ENCODE peak calls at places on chromosomes 5 and 9, in seven cellular contexts. One of them, this sample, is unnamed.

GRCh38 chr5:36770125-36770524 is 106.4 kb upstream of the NIPBL start:
- DNase-seq in GM06990: no peak
- DNase-seq in GM13976: no peak
- DNase-seq in progenitor cell of endocrine pancreas: no peak
- DNase-seq in mucosa of descending colon: no peak
- DNase-seq in uterus: no peak
- DNase-seq in neural crest cell: no peak
- DNase-seq in this sample: no peak

GRCh38 chr5:61734966-61735365 is 402.9 kb downstream of the ZSWIM6 start:
- DNase-seq in mucosa of descending colon: no peak
- DNase-seq in uterus: no peak
- DNase-seq in neural crest cell: no peak
- DNase-seq in GM13976: no peak
- DNase-seq in progenitor cell of endocrine pancreas: no peak
- DNase-seq in GM06990: no peak
- DNase-seq in this sample: no peak

GRCh38 chr9:17928228-17928627 is 349.4 kb downstream of the SH3GL2 start:
- DNase-seq in uterus: no peak
- DNase-seq in progenitor cell of endocrine pancreas: no peak
- DNase-seq in GM13976: no peak
- DNase-seq in neural crest cell: no peak
- DNase-seq in GM06990: no peak
- DNase-seq in mucosa of descending colon: no peak
- DNase-seq in this sample: no peak

GRCh38 chr9:110526426-110526825 is 53.1 kb downstream of the SVEP1 start:
- DNase-seq in GM13976: no peak
- DNase-seq in GM06990: no peak
- DNase-seq in mucosa of descending colon: no peak
- DNase-seq in uterus: no peak
- DNase-seq in neural crest cell: no peak
- DNase-seq in progenitor cell of endocrine pancreas: no peak
- DNase-seq in this sample: no peak

GRCh38 chr9:3385871-3386270 is 139.9 kb downstream of the RFX3 start:
- DNase-seq in GM13976: no peak
- DNase-seq in uterus: no peak
- DNase-seq in GM06990: peak
- DNase-seq in neural crest cell: no peak
- DNase-seq in progenitor cell of endocrine pancreas: no peak
- DNase-seq in mucosa of descending colon: no peak
- DNase-seq in this sample: peak

GRCh38 chr9:118023649-118024048 is 319.4 kb downstream of the TLR4 start:
- DNase-seq in uterus: no peak
- DNase-seq in progenitor cell of endocrine pancreas: no peak
- DNase-seq in GM13976: no peak
- DNase-seq in GM06990: no peak
- DNase-seq in mucosa of descending colon: no peak
- DNase-seq in neural crest cell: no peak
- DNase-seq in this sample: no peak

GRCh38 chr9:93091453-93092081 is 4.5 kb upstream of the CARD19 start:
- DNase-seq in GM13976: no peak
- DNase-seq in progenitor cell of endocrine pancreas: no peak
- DNase-seq in mucosa of descending colon: peak
- DNase-seq in uterus: peak
- DNase-seq in GM06990: peak
- DNase-seq in neural crest cell: no peak
- DNase-seq in this sample: peak

GRCh38 chr5:143564417-143564816 is 160.9 kb upstream of the NR3C1 start:
- DNase-seq in progenitor cell of endocrine pancreas: no peak
- DNase-seq in uterus: no peak
- DNase-seq in neural crest cell: no peak
- DNase-seq in GM06990: peak
- DNase-seq in mucosa of descending colon: no peak
- DNase-seq in GM13976: peak
- DNase-seq in this sample: peak

GRCh38 chr9:36147441-36148175 is 11.1 kb downstream of the GLIPR2 start:
- DNase-seq in GM06990: no peak
- DNase-seq in mucosa of descending colon: no peak
- DNase-seq in GM13976: no peak
- DNase-seq in neural crest cell: no peak
- DNase-seq in uterus: no peak
- DNase-seq in progenitor cell of endocrine pancreas: no peak
- DNase-seq in this sample: no peak

GRCh38 chr5:160390787-160391696 is 8.8 kb downstream of the FAM200C start:
- DNase-seq in mucosa of descending colon: no peak
- DNase-seq in GM13976: peak
- DNase-seq in progenitor cell of endocrine pancreas: no peak
- DNase-seq in GM06990: no peak
- DNase-seq in neural crest cell: no peak
- DNase-seq in uterus: no peak
- DNase-seq in this sample: no peak

GRCh38 chr9:106450549-106450948 is 412.4 kb upstream of the ZNF462 start:
- DNase-seq in progenitor cell of endocrine pancreas: no peak
- DNase-seq in GM13976: no peak
- DNase-seq in mucosa of descending colon: no peak
- DNase-seq in uterus: no peak
- DNase-seq in neural crest cell: no peak
- DNase-seq in GM06990: no peak
- DNase-seq in this sample: no peak

GRCh38 chr9:88322906-88323566 is 65.2 kb upstream of the SPIN1 start:
- DNase-seq in uterus: no peak
- DNase-seq in GM13976: no peak
- DNase-seq in mucosa of descending colon: no peak
- DNase-seq in progenitor cell of endocrine pancreas: no peak
- DNase-seq in neural crest cell: no peak
- DNase-seq in GM06990: no peak
- DNase-seq in this sample: no peak

GRCh38 chr5:98564836-98565235 is 208.6 kb upstream of the RGMB start:
- DNase-seq in GM06990: no peak
- DNase-seq in uterus: no peak
- DNase-seq in mucosa of descending colon: no peak
- DNase-seq in progenitor cell of endocrine pancreas: no peak
- DNase-seq in neural crest cell: no peak
- DNase-seq in GM13976: no peak
- DNase-seq in this sample: no peak

GRCh38 chr5:141477169-141477568 is 1.4 kb downstream of the PCDHGC3 start:
- DNase-seq in uterus: no peak
- DNase-seq in GM13976: no peak
- DNase-seq in progenitor cell of endocrine pancreas: no peak
- DNase-seq in neural crest cell: no peak
- DNase-seq in GM06990: no peak
- DNase-seq in mucosa of descending colon: no peak
- DNase-seq in this sample: peak

GRCh38 chr5:159309689-159310433 is 20.4 kb downstream of the IL12B start:
- DNase-seq in progenitor cell of endocrine pancreas: no peak
- DNase-seq in GM13976: no peak
- DNase-seq in neural crest cell: no peak
- DNase-seq in uterus: no peak
- DNase-seq in mucosa of descending colon: no peak
- DNase-seq in GM06990: no peak
- DNase-seq in this sample: no peak

GRCh38 chr9:131668439-131669233 is 71.2 kb downstream of the RAPGEF1 start:
- DNase-seq in progenitor cell of endocrine pancreas: no peak
- DNase-seq in uterus: peak
- DNase-seq in neural crest cell: no peak
- DNase-seq in GM13976: peak
- DNase-seq in GM06990: peak
- DNase-seq in mucosa of descending colon: no peak
- DNase-seq in this sample: peak

GRCh38 chr5:149265559-149265958 is 6.1 kb upstream of the AFAP1L1 start:
- DNase-seq in GM06990: no peak
- DNase-seq in uterus: no peak
- DNase-seq in progenitor cell of endocrine pancreas: no peak
- DNase-seq in mucosa of descending colon: no peak
- DNase-seq in GM13976: no peak
- DNase-seq in neural crest cell: no peak
- DNase-seq in this sample: no peak

GRCh38 chr9:134571326-134571871 is 70.2 kb upstream of the COL5A1 start:
- DNase-seq in progenitor cell of endocrine pancreas: peak
- DNase-seq in neural crest cell: no peak
- DNase-seq in uterus: peak
- DNase-seq in mucosa of descending colon: peak
- DNase-seq in GM06990: no peak
- DNase-seq in GM13976: no peak
- DNase-seq in this sample: no peak

DNA sequence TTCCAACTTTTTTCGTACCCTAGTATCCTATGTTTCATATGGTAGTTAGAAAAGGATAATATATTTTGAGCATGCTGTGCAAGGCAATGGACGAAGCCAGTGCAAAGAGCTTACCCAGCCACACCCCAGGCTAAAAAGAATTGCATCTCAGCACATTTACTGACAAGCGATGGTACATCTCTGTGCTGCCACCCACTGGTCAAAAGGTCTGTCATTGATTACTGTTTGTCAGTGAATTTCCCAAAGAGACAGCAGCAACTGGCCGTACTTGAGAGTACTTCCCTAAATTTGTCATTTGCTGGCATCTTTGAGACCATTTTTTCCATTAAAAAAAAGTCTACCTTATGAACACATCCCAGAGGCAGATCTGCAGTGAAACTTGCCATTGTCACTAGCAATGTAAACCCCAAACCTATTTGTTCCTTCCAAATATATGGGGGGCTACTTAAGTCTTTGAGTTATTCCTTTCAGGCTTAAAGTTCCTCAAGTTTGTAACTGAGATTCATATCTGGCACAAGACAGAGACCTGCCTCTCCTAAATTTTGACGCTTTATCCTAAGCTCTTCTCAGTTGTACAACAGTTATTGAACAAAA is 184.3 kb downstream of the CTNND2 start:
- DNase-seq in GM06990: no peak
- DNase-seq in progenitor cell of endocrine pancreas: peak
- DNase-seq in uterus: no peak
- DNase-seq in GM13976: peak
- DNase-seq in mucosa of descending colon: no peak
- DNase-seq in neural crest cell: peak
- DNase-seq in this sample: peak
- TF ChIP-seq CTCF in GM06990: peak
- TF ChIP-seq CTCF in progenitor cell of endocrine pancreas: peak
- TF ChIP-seq CTCF in uterus: no peak
- TF ChIP-seq CTCF in GM13976: peak
- TF ChIP-seq CTCF in mucosa of descending colon: no peak
- TF ChIP-seq CTCF in neural crest cell: peak
- TF ChIP-seq CTCF in this sample: no peak

GRCh38 chr9:119375892-119376291 is 6.7 kb upstream of the BRINP1 start:
- DNase-seq in GM13976: no peak
- DNase-seq in neural crest cell: peak
- DNase-seq in progenitor cell of endocrine pancreas: peak
- DNase-seq in mucosa of descending colon: no peak
- DNase-seq in GM06990: no peak
- DNase-seq in uterus: no peak
- DNase-seq in this sample: no peak
- TF ChIP-seq CTCF in GM13976: no peak
- TF ChIP-seq CTCF in neural crest cell: peak
- TF ChIP-seq CTCF in progenitor cell of endocrine pancreas: peak
- TF ChIP-seq CTCF in mucosa of descending colon: no peak
- TF ChIP-seq CTCF in GM06990: peak
- TF ChIP-seq CTCF in uterus: no peak
- TF ChIP-seq CTCF in this sample: no peak

DNA sequence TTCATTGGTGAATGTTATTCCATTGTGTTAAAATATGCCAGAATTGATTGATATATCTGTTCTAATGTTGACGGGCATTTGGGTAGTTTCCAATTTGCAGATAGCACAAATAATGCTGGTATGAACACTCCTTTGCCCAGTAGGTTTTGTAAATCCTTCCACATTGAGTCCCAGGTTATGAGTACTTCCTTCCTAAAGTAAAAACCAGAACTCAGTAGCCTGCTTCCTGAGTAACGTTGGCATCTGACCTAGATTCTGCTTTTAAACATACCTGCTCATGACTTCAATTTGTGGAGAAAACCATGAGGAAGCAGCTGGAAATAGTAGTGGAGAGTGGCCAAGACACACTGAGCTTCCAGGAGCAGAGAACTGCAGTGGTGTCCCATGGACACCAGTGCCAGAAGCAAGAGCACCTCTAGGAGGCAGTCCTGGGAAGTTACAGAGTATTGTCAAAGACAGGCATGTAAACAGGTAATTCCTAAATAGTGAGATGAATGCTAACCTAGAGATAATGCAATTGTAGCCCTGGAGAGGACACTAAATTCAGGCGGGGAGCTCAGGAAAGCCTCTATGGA is 24.3 kb upstream of the RASGRF2 start:
- DNase-seq in GM13976: no peak
- DNase-seq in uterus: no peak
- DNase-seq in progenitor cell of endocrine pancreas: no peak
- DNase-seq in neural crest cell: no peak
- DNase-seq in GM06990: no peak
- DNase-seq in mucosa of descending colon: no peak
- DNase-seq in this sample: no peak
- TF ChIP-seq CTCF in GM13976: peak
- TF ChIP-seq CTCF in uterus: no peak
- TF ChIP-seq CTCF in progenitor cell of endocrine pancreas: no peak
- TF ChIP-seq CTCF in neural crest cell: no peak
- TF ChIP-seq CTCF in GM06990: peak
- TF ChIP-seq CTCF in mucosa of descending colon: no peak
- TF ChIP-seq CTCF in this sample: peak

GRCh38 chr5:79130781-79131180 is 19.2 kb downstream of the BHMT start:
- DNase-seq in progenitor cell of endocrine pancreas: no peak
- DNase-seq in mucosa of descending colon: no peak
- DNase-seq in GM13976: no peak
- DNase-seq in neural crest cell: no peak
- DNase-seq in uterus: no peak
- DNase-seq in GM06990: no peak
- DNase-seq in this sample: no peak

GRCh38 chr5:79136618-79137017 is 25.0 kb downstream of the BHMT start:
- DNase-seq in GM06990: no peak
- DNase-seq in progenitor cell of endocrine pancreas: no peak
- DNase-seq in uterus: no peak
- DNase-seq in neural crest cell: no peak
- DNase-seq in GM13976: no peak
- DNase-seq in mucosa of descending colon: no peak
- DNase-seq in this sample: no peak

GRCh38 chr5:79133657-79134451 is 22.2 kb downstream of the BHMT start:
- DNase-seq in neural crest cell: peak
- DNase-seq in mucosa of descending colon: peak
- DNase-seq in uterus: peak
- DNase-seq in GM13976: peak
- DNase-seq in progenitor cell of endocrine pancreas: peak
- DNase-seq in GM06990: no peak
- DNase-seq in this sample: peak

GRCh38 chr5:79135790-79136553 is 24.4 kb downstream of the BHMT start:
- DNase-seq in mucosa of descending colon: no peak
- DNase-seq in neural crest cell: no peak
- DNase-seq in GM06990: no peak
- DNase-seq in progenitor cell of endocrine pancreas: no peak
- DNase-seq in uterus: no peak
- DNase-seq in GM13976: no peak
- DNase-seq in this sample: no peak

GRCh38 chr5:79133121-79133656 is 21.6 kb downstream of the BHMT start:
- DNase-seq in progenitor cell of endocrine pancreas: no peak
- DNase-seq in GM13976: peak
- DNase-seq in neural crest cell: no peak
- DNase-seq in GM06990: no peak
- DNase-seq in mucosa of descending colon: no peak
- DNase-seq in uterus: no peak
- DNase-seq in this sample: peak
- TF ChIP-seq CTCF in progenitor cell of endocrine pancreas: peak
- TF ChIP-seq CTCF in GM13976: peak
- TF ChIP-seq CTCF in neural crest cell: peak
- TF ChIP-seq CTCF in GM06990: no peak
- TF ChIP-seq CTCF in mucosa of descending colon: no peak
- TF ChIP-seq CTCF in uterus: peak
- TF ChIP-seq CTCF in this sample: peak

This sample was measured in GM20000.